ENCODE peak calls at places on chromosome 10, in nine cellular contexts. K, Y, J, R, P, Z, T, O and S are unnamed samples.

GRCh38 chr10:97796651-97797050 is 24.9 kb upstream of the SFRP5 start:
- DNase-seq in Y (no peak), K (no peak), P (no peak), T (no peak), Z (no peak), O (no peak), J (no peak), R (no peak), S (no peak)

GRCh38 chr10:124730790-124731189 is 13.4 kb downstream of the FAM53B start:
- DNase-seq in T (no peak), Z (no peak), Y (no peak), P (no peak), J (no peak), O (no peak), K (no peak), R (no peak), S (no peak)

GRCh38 chr10:6838118-6838517 is 258.0 kb upstream of the PRKCQ start:
- DNase-seq in Z (no peak), J (no peak), T (no peak), R (no peak), K (no peak), O (no peak), Y (no peak), P (no peak), S (no peak)

GRCh38 chr10:121288864-121289659 is 309.2 kb downstream of the FGFR2 start:
- DNase-seq in J (no peak), P (no peak), K (no peak), T (no peak), O (no peak), Y (no peak), Z (no peak), R (no peak), S (no peak)

GRCh38 chr10:78248651-78249464 is 215.2 kb downstream of the RPS24 start:
- DNase-seq in T (peak; percentile 40), Y (no peak), P (no peak), J (peak; percentile 47), Z (no peak), O (peak; percentile 9), K (no peak), R (peak; percentile 82), S (no peak)

GRCh38 chr10:49112098-49112497 is 3.2 kb downstream of the VSTM4 start:
- DNase-seq in O (no peak), Z (no peak), Y (no peak), R (no peak), K (no peak), T (no peak), P (no peak), J (no peak), S (no peak)

GRCh38 chr10:97428572-97428981 is 2.6 kb downstream of the PGAM1 start:
- DNase-seq in T (no peak), K (no peak), R (no peak), O (no peak), Y (no peak), P (no peak), Z (no peak), J (no peak), S (no peak)

GRCh38 chr10:67836972-67837371 is 1.0 kb downstream of the DNAJC12 start:
- DNase-seq in P (no peak), R (no peak), Y (no peak), K (no peak), T (no peak), O (no peak), J (no peak), Z (no peak), S (no peak)

GRCh38 chr10:69721690-69722310 is 79.9 kb upstream of the COL13A1 start:
- DNase-seq in R (peak; percentile 61), T (no peak), Y (no peak), O (no peak), K (peak; percentile 87), J (no peak), Z (no peak), P (no peak), S (no peak)

GRCh38 chr10:96097865-96098264 is 32.2 kb upstream of the ZNF518A start:
- DNase-seq in Z (no peak), K (no peak), J (no peak), O (no peak), P (no peak), R (no peak), T (no peak), Y (no peak), S (no peak)

GRCh38 chr10:126352446-126352845 is 35.8 kb downstream of the ADAM12 start:
- DNase-seq in O (no peak), K (no peak), Y (no peak), P (no peak), Z (no peak), T (no peak), R (no peak), J (no peak), S (no peak)

GRCh38 chr10:29994833-29995232 is 64.6 kb downstream of the JCAD start:
- DNase-seq in O (no peak), T (no peak), R (no peak), Y (no peak), K (no peak), J (no peak), P (no peak), Z (no peak), S (no peak)

GRCh38 chr10:80078448-80079311 is at the start of gene TMEM254:
- DNase-seq in T (peak; percentile 93), R (peak; percentile 81), J (peak; percentile 92), O (peak; percentile 95), Y (peak; percentile 64), P (peak; percentile 88), K (peak; percentile 94), Z (peak; percentile 96), S (peak; percentile 91)

GRCh38 chr10:36765777-36766176 is 359.6 kb upstream of the ANKRD30A start:
- DNase-seq in P (no peak), K (no peak), R (peak; percentile 53), T (no peak), O (no peak), J (no peak), Y (no peak), Z (no peak), S (no peak)

GRCh38 chr10:63744060-63744941 is 223.1 kb downstream of the REEP3 start:
- DNase-seq in R (no peak), K (no peak), Z (no peak), O (no peak), P (no peak), Y (no peak), J (no peak), T (no peak), S (no peak)

GRCh38 chr10:78277734-78278404 is 244.2 kb downstream of the RPS24 start:
- DNase-seq in R (peak; percentile 75), O (peak; percentile 35), Z (no peak), Y (no peak), P (peak; percentile 51), J (no peak), T (peak; percentile 57), K (peak; percentile 58), S (no peak)

GRCh38 chr10:320787-321186 is 185.5 kb downstream of the ZMYND11 start:
- DNase-seq in P (no peak), Z (no peak), Y (no peak), K (no peak), O (no peak), R (no peak), T (no peak), J (no peak), S (no peak)
- H3K4me3 ChIP-seq in P (no peak overlapping the region), Z (no peak overlapping the region), Y (no peak overlapping the region), K (no peak overlapping the region), O (no peak overlapping the region), R (no peak overlapping the region), T (no peak overlapping the region), J (no peak overlapping the region), S (no peak overlapping the region)

DNA sequence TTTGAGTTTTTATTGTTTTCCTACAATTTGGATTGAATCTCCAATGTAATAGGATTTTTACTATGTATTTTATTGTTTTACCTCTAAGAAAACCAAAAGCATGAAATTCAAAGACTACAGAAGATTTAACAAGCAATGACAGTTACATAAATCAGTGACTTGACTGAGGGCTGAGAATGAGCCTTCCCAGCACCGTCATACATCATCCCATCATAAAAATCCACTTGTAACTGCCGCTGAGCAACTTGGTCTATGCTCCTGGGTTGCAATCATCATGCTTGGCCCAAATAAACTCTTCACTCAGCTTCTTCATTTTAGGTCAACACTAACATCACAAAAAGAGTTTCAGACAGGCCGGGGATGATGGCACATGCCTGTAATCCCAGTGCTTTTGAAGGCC is 13.5 kb downstream of the LARP4B start:
- DNase-seq in O (no peak), Z (no peak), T (no peak), R (no peak), Y (no peak), J (no peak), P (no peak), K (no peak), S (no peak)
- H3K36me3 ChIP-seq in O (no peaks in the 10 kb centered on the region), Z (no peaks in the 10 kb centered on the region), T (no peaks in the 10 kb centered on the region), R (peaks cover 2% of the 10 kb centered on the region), Y (no peaks in the 10 kb centered on the region), J (no peaks in the 10 kb centered on the region), P (no peaks in the 10 kb centered on the region), K (no peaks in the 10 kb centered on the region), S (no peaks in the 10 kb centered on the region)

GRCh38 chr10:22437620-22438588 is 92.6 kb downstream of the SPAG6 start:
- DNase-seq in R (peak; percentile 19), Z (peak; percentile 69), T (peak; percentile 58), Y (no peak), K (no peak), O (peak; percentile 10), P (peak; percentile 22), J (no peak), S (no peak)
- TF ChIP-seq POLR2A in R (no peak), Z (no peak), T (no peak), Y (no peak), K (no peak), O (no peak), P (no peak), J (no peak), S (no peak)

GRCh38 chr10:103850572-103850895 is 4.8 kb downstream of the SH3PXD2A start:
- DNase-seq in Z (no peak), J (no peak), P (no peak), T (no peak), K (no peak), Y (no peak), R (no peak), O (no peak), S (no peak)

GRCh38 chr10:103851261-103851660 is 4.1 kb downstream of the SH3PXD2A start:
- DNase-seq in K (no peak), T (no peak), J (no peak), Y (no peak), O (no peak), R (no peak), Z (no peak), P (no peak), S (no peak)

GRCh38 chr10:103853428-103854264 is 1.7 kb downstream of the SH3PXD2A start:
- DNase-seq in Y (no peak), R (no peak), Z (no peak), J (no peak), T (no peak), K (no peak), O (no peak), P (no peak), S (no peak)

GRCh38 chr10:103852856-103853255 is 2.5 kb downstream of the SH3PXD2A start:
- DNase-seq in O (no peak), K (no peak), Y (no peak), J (no peak), P (no peak), R (peak; percentile 31), Z (no peak), T (no peak), S (no peak)

DNA sequence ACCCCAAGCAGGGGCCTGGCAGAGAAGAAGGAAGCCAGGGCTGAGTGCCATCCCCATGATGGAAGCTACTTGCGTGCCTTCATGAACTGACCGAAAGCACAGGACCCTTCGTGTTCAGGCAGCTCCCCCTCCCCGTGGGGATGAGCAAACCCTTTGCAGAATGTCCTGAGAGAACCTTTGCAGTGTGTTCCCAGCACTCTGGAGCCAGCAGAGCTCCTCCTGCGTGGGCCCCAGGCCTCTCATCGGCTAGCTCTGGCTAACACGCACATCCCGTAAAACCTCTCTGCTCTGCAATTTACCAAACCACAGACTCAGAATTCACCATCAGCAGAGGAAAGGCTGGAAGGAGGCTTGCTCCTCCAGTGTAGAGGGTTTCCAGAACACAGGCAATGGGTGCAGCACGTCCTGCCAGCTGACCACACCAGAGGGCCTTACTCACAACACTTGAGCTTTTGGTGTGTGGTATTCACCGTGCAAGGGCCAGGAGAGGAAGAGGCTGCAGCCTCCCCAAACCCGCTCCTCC is 3.1 kb downstream of the SH3PXD2A start:
- DNase-seq in Z (no peak), K (no peak), J (peak; percentile 41), T (peak; percentile 54), R (peak; percentile 52), Y (no peak), P (no peak), O (no peak), S (no peak)
- H3K4me3 ChIP-seq in Z (no peak overlapping the region), K (no peak overlapping the region), J (no peak overlapping the region), T (no peak overlapping the region), R (no peak overlapping the region), Y (no peak overlapping the region), P (no peak overlapping the region), O (no peak overlapping the region), S (no peak overlapping the region)